ENCODE peak calls at places on chromosomes 2 and 18, in five cellular contexts. J is chondrocyte; K is activated T-cell treated with anti-CD3 and anti-CD28 coated beads, Interleukin-2, amount 50 U/mL, for 72 hours; Z is A549; U is astrocyte. C is an unnamed sample.

GRCh38 chr2:152542995-152543481 is 174.2 kb downstream of the PRPF40A start:
- DNase-seq in K (no peak), J (no peak), U (peak), Z (peak), C (peak)

GRCh38 chr2:60495226-60495625 is 58.2 kb downstream of the BCL11A start:
- DNase-seq in K (no peak), U (no peak), J (no peak), Z (no peak), C (no peak)

GRCh38 chr2:86747708-86748627 is 27.9 kb downstream of the RMND5A start:
- DNase-seq in U (peak), Z (peak), K (peak), J (no peak), C (peak)

GRCh38 chr2:239020541-239021041 is 172.7 kb downstream of the TWIST2 start:
- DNase-seq in J (peak), Z (no peak), U (no peak), K (no peak), C (no peak)

GRCh38 chr2:68653538-68653982 is 10.2 kb downstream of the PROKR1 start:
- DNase-seq in J (no peak), Z (no peak), U (peak), K (peak), C (peak)

GRCh38 chr2:28567076-28567471 is 71.2 kb downstream of the PLB1 start:
- DNase-seq in Z (peak), K (peak), J (no peak), U (no peak), C (peak)

GRCh38 chr18:43830905-43831304 is 553.6 kb upstream of the SYT4 start:
- DNase-seq in J (no peak), U (no peak), K (no peak), Z (no peak), C (peak)

GRCh38 chr2:23350026-23350791 is 34.8 kb upstream of the KLHL29 start:
- DNase-seq in Z (no peak), K (no peak), U (no peak), J (no peak), C (no peak)

GRCh38 chr2:65379721-65380171 is 52.7 kb downstream of the SPRED2 start:
- DNase-seq in Z (no peak), J (no peak), K (no peak), U (no peak), C (no peak)

GRCh38 chr2:10658041-10658913 is 31.5 kb downstream of the NOL10 start:
- DNase-seq in J (no peak), Z (no peak), U (peak), K (no peak), C (peak)

GRCh38 chr2:19736191-19736831 is 165.5 kb downstream of the TTC32 start:
- DNase-seq in Z (no peak), U (no peak), J (no peak), K (no peak), C (no peak)

GRCh38 chr2:26477911-26478253 is at the start of gene OTOF:
- DNase-seq in K (no peak), Z (peak), J (no peak), U (peak), C (peak)

GRCh38 chr2:172293952-172294351 is 133.4 kb upstream of the ITGA6 start:
- DNase-seq in K (no peak), U (no peak), Z (no peak), J (no peak), C (no peak)

GRCh38 chr2:174631009-174631981 is 33.7 kb upstream of the WIPF1 start:
- DNase-seq in J (no peak), Z (no peak), K (no peak), U (peak), C (peak)

GRCh38 chr2:62196278-62196901 is 475 bp downstream of the B3GNT2 start:
- DNase-seq in Z (peak), K (peak), U (no peak), J (no peak), C (no peak)

GRCh38 chr2:201781583-201782051 is 884 bp upstream of the ALS2 start:
- DNase-seq in J (no peak), K (no peak), U (no peak), Z (no peak), C (no peak)

GRCh38 chr2:223314831-223315230 is 262.8 kb downstream of the KCNE4 start:
- DNase-seq in K (no peak), Z (no peak), J (no peak), U (peak), C (peak)

GRCh38 chr2:103004426-103004942 is 242.7 kb downstream of the TMEM182 start:
- DNase-seq in U (no peak), J (no peak), Z (no peak), K (no peak), C (no peak)